ENCODE peak calls at places on chromosomes 7 and 10, in six cellular contexts. L is K562, A is A549, S is upper lobe of left lung, N is GM12878, G is HepG2. X is an unnamed sample.

GRCh38 chr7:139739863-139740597 is 37.8 kb downstream of the HIPK2 start:
- ATAC-seq in S (peak; percentile 35), A (peak; percentile 59), G (peak; percentile 28), N (no peak), L (no peak), X (no peak)

GRCh38 chr7:98944386-98944785 is 66.1 kb downstream of the TRRAP start:
- ATAC-seq in S (no peak), A (no peak), L (no peak), G (no peak), N (no peak), X (no peak)

GRCh38 chr10:131935260-131935659 is 34.5 kb downstream of the PPP2R2D start:
- ATAC-seq in N (no peak), G (no peak), A (no peak), L (no peak), S (no peak), X (no peak)

GRCh38 chr7:121521681-121522405 is 125.7 kb upstream of the FAM3C start:
- ATAC-seq in L (no peak), G (no peak), N (peak; percentile 42), S (no peak), A (no peak), X (no peak)

GRCh38 chr7:102004831-102005230 is 187.4 kb downstream of the CUX1 start:
- ATAC-seq in L (no peak), N (no peak), S (no peak), G (no peak), A (no peak), X (no peak)

GRCh38 chr10:131258256-131258655 is 53.3 kb downstream of the TCERG1L start:
- ATAC-seq in A (no peak), G (no peak), S (no peak), N (no peak), L (no peak), X (no peak)

GRCh38 chr7:84629640-84630318 is 435.2 kb upstream of the SEMA3A start:
- ATAC-seq in G (no peak), S (no peak), N (no peak), A (no peak), L (no peak), X (no peak)

GRCh38 chr10:77410523-77410922 is 227.1 kb downstream of the KCNMA1 start:
- ATAC-seq in G (no peak), S (no peak), N (no peak), A (no peak), L (no peak), X (no peak)

GRCh38 chr10:126391162-126391880 is 3.0 kb upstream of the ADAM12 start:
- ATAC-seq in L (no peak), N (no peak), G (no peak), S (no peak), A (no peak), X (peak; percentile 42)

GRCh38 chr10:119216137-119216536 is 8.8 kb downstream of the GRK5 start:
- ATAC-seq in A (no peak), G (no peak), L (no peak), N (no peak), S (no peak), X (no peak)

GRCh38 chr10:97713351-97713827 is at the start of gene MARVELD1:
- ATAC-seq in S (no peak), N (no peak), L (no peak), G (no peak), A (peak; percentile 53), X (peak; percentile 55)

GRCh38 chr7:55587687-55588378 is 15.5 kb upstream of the VOPP1 start:
- ATAC-seq in S (no peak), A (peak; percentile 30), N (no peak), G (peak; percentile 34), L (peak; percentile 68), X (no peak)

GRCh38 chr10:45453639-45454250 is 79.7 kb downstream of the ALOX5 start:
- ATAC-seq in L (peak; percentile 51), N (no peak), G (peak; percentile 29), S (peak; percentile 55), A (no peak), X (no peak)

GRCh38 chr10:24456319-24456718 is 247.4 kb downstream of the KIAA1217 start:
- ATAC-seq in A (no peak), G (no peak), L (no peak), S (no peak), N (peak; percentile 28), X (peak; percentile 78)

GRCh38 chr10:31146496-31147219 is 115.0 kb upstream of the ZNF438 start:
- ATAC-seq in N (no peak), A (peak; percentile 61), G (no peak), L (no peak), S (peak; percentile 63), X (no peak)

GRCh38 chr7:90461216-90461615 is 8.2 kb upstream of the PTTG1IP2 start:
- ATAC-seq in G (no peak), A (no peak), S (peak; percentile 37), N (no peak), L (no peak), X (no peak)

GRCh38 chr7:39560997-39561396 is 5.2 kb upstream of the YAE1 start:
- ATAC-seq in S (no peak), A (no peak), G (peak; percentile 62), L (no peak), N (no peak), X (no peak)

GRCh38 chr7:50725774-50726173 is 56.9 kb downstream of the GRB10 start:
- ATAC-seq in A (no peak), L (no peak), N (no peak), G (no peak), S (no peak), X (no peak)

GRCh38 chr7:112067609-112068540 is 138.3 kb downstream of the DOCK4 start:
- ATAC-seq in N (no peak), G (no peak), L (no peak), A (peak; percentile 74), S (no peak), X (no peak)

GRCh38 chr7:41013117-41013516 is 689.8 kb downstream of the INHBA start:
- ATAC-seq in S (no peak), N (peak; percentile 41), G (no peak), A (no peak), L (no peak), X (no peak)

GRCh38 chr10:51867956-51868355 is 168.6 kb upstream of the CSTF2T start:
- ATAC-seq in A (no peak), N (no peak), L (no peak), G (no peak), S (no peak), X (no peak)

GRCh38 chr7:31778296-31778695 is 91.3 kb downstream of the PPP1R17 start:
- ATAC-seq in S (no peak), A (no peak), G (no peak), N (no peak), L (no peak), X (no peak)

GRCh38 chr10:34522542-34522941 is 292.6 kb downstream of the PARD3 start:
- ATAC-seq in N (peak; percentile 63), L (peak; percentile 69), A (peak; percentile 49), S (no peak), G (no peak), X (no peak)

GRCh38 chr7:71261066-71261465 is 129.1 kb downstream of the GALNT17 start:
- ATAC-seq in S (no peak), L (no peak), A (no peak), N (no peak), G (no peak), X (no peak)

GRCh38 chr7:153473189-153473588 is 579.0 kb upstream of the DPP6 start:
- ATAC-seq in G (no peak), N (no peak), S (no peak), L (no peak), A (no peak), X (no peak)

GRCh38 chr10:103667390-103667789 is 173.9 kb downstream of the NEURL1 start:
- ATAC-seq in A (no peak), S (peak; percentile 23), L (peak; percentile 88), G (no peak), N (no peak), X (no peak)

GRCh38 chr7:18040196-18040595 is 12.6 kb upstream of the PRPS1L1 start:
- ATAC-seq in L (no peak), G (no peak), A (no peak), S (no peak), N (no peak), X (no peak)

GRCh38 chr7:135111379-135111778 is 36.5 kb upstream of the TMEM140 start:
- ATAC-seq in S (no peak), N (no peak), G (no peak), A (no peak), L (no peak), X (peak; percentile 55)

GRCh38 chr7:65927489-65928448 is 54.2 kb downstream of the GUSB start:
- ATAC-seq in S (peak; percentile 59), A (peak; percentile 33), L (peak; percentile 99), N (peak; percentile 33), G (peak; percentile 40), X (no peak)

GRCh38 chr10:5557799-5558771 is 33.3 kb downstream of the CALML3 start:
- ATAC-seq in A (no peak), G (no peak), L (no peak), S (no peak), N (no peak), X (no peak)

GRCh38 chr7:85041599-85042216 is 145.1 kb downstream of the SEMA3D start:
- ATAC-seq in L (peak; percentile 88), S (no peak), N (peak; percentile 87), G (peak; percentile 96), A (peak; percentile 93), X (no peak)

GRCh38 chr10:106440355-106440754 is 724.2 kb downstream of the SORCS1 start:
- ATAC-seq in L (no peak), G (no peak), S (no peak), N (no peak), A (no peak), X (no peak)
- H3K27ac ChIP-seq in L (no peak overlapping the region), G (no peak overlapping the region), S (no peak overlapping the region), N (no peak overlapping the region), A (no peak overlapping the region), X (no peak overlapping the region)

DNA sequence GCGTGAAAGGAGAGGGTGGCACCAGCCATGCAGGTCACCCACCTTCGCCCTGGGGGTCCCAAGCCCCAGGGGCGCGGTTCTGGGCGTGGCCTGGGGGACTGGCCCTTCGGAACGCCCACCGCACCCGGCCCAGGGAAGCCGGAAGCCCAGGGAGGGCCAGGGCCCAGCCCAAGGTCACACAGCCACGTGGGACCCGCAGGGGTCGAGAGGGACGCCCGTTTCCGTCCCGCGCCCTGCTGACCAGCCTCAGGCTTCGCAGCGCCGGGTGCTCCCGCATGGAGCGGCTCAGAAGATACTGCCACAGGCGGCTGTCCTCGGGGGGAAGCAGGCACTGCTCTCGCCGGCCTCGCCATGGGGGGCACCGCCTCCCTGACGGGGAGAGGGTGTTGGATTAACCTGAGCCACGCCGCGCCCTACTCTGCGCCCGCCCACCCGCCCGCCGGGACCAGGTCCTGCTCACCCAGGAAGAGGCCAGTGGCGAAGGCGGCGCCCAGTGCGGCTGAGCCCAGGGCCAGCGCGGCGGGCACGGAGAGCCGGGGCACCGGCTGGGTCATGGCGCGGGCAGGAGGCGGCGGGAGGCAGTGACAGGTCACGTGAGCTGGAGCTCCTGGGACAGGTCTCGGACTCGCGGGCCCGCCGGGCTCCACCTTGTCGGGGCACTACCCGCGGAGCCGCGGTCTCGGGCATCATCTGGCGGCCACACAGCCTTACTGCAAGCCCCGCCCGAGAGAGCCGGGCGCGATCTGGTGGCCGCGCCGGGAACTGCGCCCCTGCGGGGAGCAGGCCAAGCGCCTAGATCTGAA is at the start of gene COMTD1:
- ATAC-seq in G (peak; percentile 75), L (peak; percentile 69), N (peak; percentile 75), A (peak; percentile 78), S (peak; percentile 94), X (peak; percentile 83)
- TF ChIP-seq EP300 in G (no peak), L (peak; percentile 50), N (no peak), A (no peak), S (no peak), X (no peak)

GRCh38 chr7:106609416-106609815 is 51.5 kb downstream of the CCDC71L start:
- ATAC-seq in N (no peak), S (no peak), L (no peak), G (no peak), A (no peak), X (no peak)
- H3K27ac ChIP-seq in N (no peak overlapping the region), S (no peak overlapping the region), L (no peak overlapping the region), G (no peak overlapping the region), A (no peak overlapping the region), X (no peak overlapping the region)

GRCh38 chr7:19708397-19709248 is at the start of gene POLR1F:
- ATAC-seq in G (peak; percentile 98), A (peak; percentile 99), N (peak; percentile 95), S (peak; percentile 99), L (peak; percentile 96), X (peak; percentile 97)
- TF ChIP-seq EP300 in G (no peak), A (no peak), N (no peak), S (peak; percentile 75), L (no peak), X (no peak)

X was measured in gastroesophageal sphincter.